ENCODE peak calls at places on chromosomes 3 and 15, in ten cellular contexts. L is GM12865; F is skeletal muscle cell; K is NCI-H2171; Z is mammary epithelial cell; R is CD4-positive, alpha-beta T cell; I is LoVo; P is lung microvascular endothelial cell; O is stimulated activated CD4-positive, alpha-beta T cell treated with anti-CD3 and anti-CD28 coated beads, Interleukin-2, amount 100 ng/mL, for 48 hours; S is GM04503. E is an unnamed sample.

GRCh38 chr3:173529062-173529711 is 131.6 kb downstream of the NLGN1 start:
- DNase-seq in K (peak; percentile 40), F (no peak), S (no peak), I (peak; percentile 52), L (peak; percentile 57), P (peak; percentile 29), R (no peak), Z (peak; percentile 38), O (no peak), E (no peak)

GRCh38 chr15:89533861-89534544 is 37.6 kb upstream of the RHCG start:
- DNase-seq in P (no peak), L (no peak), O (no peak), I (no peak), S (peak; percentile 11), K (no peak), R (no peak), F (no peak), Z (peak; percentile 74), E (no peak)

GRCh38 chr15:69893863-69894262 is 203.9 kb downstream of the TLE3 start:
- DNase-seq in S (peak; percentile 67), L (no peak), O (no peak), I (no peak), P (peak; percentile 7), R (no peak), F (peak; percentile 49), K (no peak), Z (peak; percentile 12), E (peak; percentile 36)

GRCh38 chr3:46675426-46675825 is 18.1 kb downstream of the ALS2CL start:
- DNase-seq in R (no peak), K (no peak), S (no peak), L (no peak), F (no peak), Z (no peak), I (no peak), O (no peak), P (no peak), E (no peak)

GRCh38 chr15:69253156-69253555 is 45.6 kb upstream of the PAQR5 start:
- DNase-seq in S (peak; percentile 45), Z (peak; percentile 77), O (no peak), K (no peak), F (peak; percentile 84), I (no peak), R (no peak), L (no peak), P (peak; percentile 57), E (peak; percentile 45)

GRCh38 chr15:74529911-74530310 is 11.1 kb upstream of the ARID3B start:
- DNase-seq in O (no peak), Z (peak; percentile 67), R (no peak), I (no peak), K (no peak), L (no peak), F (peak; percentile 86), P (peak; percentile 31), S (no peak), E (no peak)

GRCh38 chr15:45146405-45146804 is 16.6 kb downstream of the DUOX1 start:
- DNase-seq in P (no peak), Z (no peak), S (no peak), I (no peak), F (no peak), K (no peak), L (no peak), R (no peak), O (no peak), E (no peak)

GRCh38 chr3:42505849-42506410 is 3.5 kb downstream of the VIPR1 start:
- DNase-seq in O (no peak), I (no peak), L (no peak), S (no peak), F (no peak), Z (no peak), P (no peak), K (no peak), R (no peak), E (no peak)

GRCh38 chr3:158742861-158743260 is 10.6 kb upstream of the RARRES1 start:
- DNase-seq in O (no peak), L (no peak), S (no peak), F (no peak), I (no peak), P (peak; percentile 45), R (no peak), K (no peak), Z (no peak), E (no peak)

GRCh38 chr15:29815000-29815704 is 7.1 kb downstream of the TJP1 start:
- DNase-seq in I (no peak), S (no peak), K (peak; percentile 4), P (peak; percentile 70), Z (peak; percentile 42), R (no peak), O (no peak), F (no peak), L (no peak), E (peak; percentile 25)

GRCh38 chr15:70424937-70425411 is 327.3 kb upstream of the TLE3 start:
- DNase-seq in K (no peak), R (peak; percentile 8), I (no peak), O (no peak), F (no peak), P (no peak), L (no peak), Z (no peak), S (no peak), E (no peak)

GRCh38 chr3:128180446-128180845 is 27.2 kb downstream of the EEFSEC start:
- DNase-seq in K (no peak), I (no peak), S (no peak), P (no peak), F (no peak), L (no peak), Z (no peak), R (no peak), O (no peak), E (no peak)

GRCh38 chr15:88994286-88994685 is 81.1 kb upstream of the MFGE8 start:
- DNase-seq in Z (no peak), S (no peak), O (no peak), L (no peak), K (no peak), R (no peak), I (no peak), P (no peak), F (no peak), E (no peak)

GRCh38 chr3:45026038-45026437 is at the start of gene CLEC3B:
- DNase-seq in K (no peak), R (no peak), S (no peak), I (no peak), O (no peak), Z (no peak), F (peak; percentile 73), L (no peak), P (no peak), E (peak; percentile 62)

GRCh38 chr3:184345678-184346144 is 8.3 kb downstream of the FAM131A start:
- DNase-seq in O (no peak), Z (peak; percentile 72), I (peak; percentile 84), K (peak; percentile 13), S (no peak), F (no peak), L (peak; percentile 55), R (no peak), P (peak; percentile 76), E (peak; percentile 82)

GRCh38 chr3:172203522-172204258 is 164.3 kb downstream of the FNDC3B start:
- DNase-seq in Z (peak; percentile 43), R (no peak), L (no peak), I (no peak), O (no peak), P (no peak), F (no peak), K (no peak), S (no peak), E (no peak)

GRCh38 chr3:119579366-119580147 is at the start of gene ADPRH:
- DNase-seq in O (peak; percentile 44), R (peak; percentile 19), K (peak; percentile 2), F (no peak), P (peak; percentile 80), L (peak; percentile 91), Z (peak; percentile 16), I (peak; percentile 68), S (peak; percentile 11), E (peak; percentile 83)

GRCh38 chr3:12423918-12424634 is 60.2 kb upstream of the TSEN2 start:
- DNase-seq in I (no peak), O (peak; percentile 18), Z (no peak), K (no peak), F (peak; percentile 56), P (no peak), L (no peak), S (no peak), R (no peak), E (no peak)

GRCh38 chr3:126060613-126061145 is 23.2 kb downstream of the SLC41A3 start:
- DNase-seq in Z (no peak), K (no peak), O (no peak), S (no peak), F (no peak), I (no peak), P (no peak), R (no peak), L (no peak), E (no peak)

GRCh38 chr15:89362203-89363101 is 27.8 kb upstream of the POLG start:
- DNase-seq in L (no peak), R (no peak), S (no peak), I (no peak), F (no peak), K (peak; percentile 83), Z (no peak), P (no peak), O (no peak), E (no peak)

GRCh38 chr3:127593187-127593586 is 2.7 kb upstream of the TPRA1 start:
- DNase-seq in L (no peak), I (no peak), R (no peak), S (no peak), F (no peak), P (no peak), K (no peak), O (no peak), Z (no peak), E (no peak)

GRCh38 chr15:99998661-99999101 is 265.4 kb upstream of the LYSMD4 start:
- DNase-seq in O (no peak), S (no peak), I (no peak), F (no peak), L (no peak), R (no peak), P (no peak), Z (peak; percentile 80), K (no peak), E (no peak)

GRCh38 chr15:31367730-31368344 is 41.2 kb downstream of the KLF13 start:
- DNase-seq in S (no peak), O (no peak), P (no peak), Z (no peak), F (no peak), R (no peak), I (no peak), L (peak; percentile 76), K (no peak), E (no peak)

GRCh38 chr3:137812018-137812417 is 47.9 kb downstream of the SOX14 start:
- DNase-seq in I (no peak), L (no peak), Z (no peak), F (no peak), R (no peak), O (no peak), K (no peak), S (no peak), P (no peak), E (no peak)

GRCh38 chr3:195155842-195156241 is 115.1 kb downstream of the XXYLT1 start:
- DNase-seq in F (no peak), P (no peak), Z (no peak), R (no peak), L (no peak), O (no peak), I (no peak), K (no peak), S (no peak), E (no peak)

E was measured in AG08396.